ENCODE peak calls at places on chromosomes 13 and 19, in ten cellular contexts. One of them, this sample, is unnamed.

GRCh38 chr13:35228536-35228935 is 248.0 kb downstream of the MAB21L1 start:
- DNase-seq in dorsolateral prefrontal cortex: no peak
- DNase-seq in HL-60: no peak
- DNase-seq in endothelial cell of umbilical vein: no peak
- DNase-seq in lung: no peak
- DNase-seq in WTC11: no peak
- DNase-seq in lower leg skin: no peak
- DNase-seq in tibial nerve: no peak
- DNase-seq in breast epithelium: no peak
- DNase-seq in left lung: no peak
- DNase-seq in this sample: no peak

GRCh38 chr19:1110809-1111640 is 7.2 kb downstream of the GPX4 start:
- DNase-seq in dorsolateral prefrontal cortex: no peak
- DNase-seq in HL-60: no peak
- DNase-seq in endothelial cell of umbilical vein: no peak
- DNase-seq in lung: no peak
- DNase-seq in WTC11: no peak
- DNase-seq in lower leg skin: no peak
- DNase-seq in tibial nerve: no peak
- DNase-seq in breast epithelium: no peak
- DNase-seq in left lung: no peak
- DNase-seq in this sample: no peak

GRCh38 chr13:108734676-108735075 is 105.3 kb downstream of the MYO16 start:
- DNase-seq in dorsolateral prefrontal cortex: no peak
- DNase-seq in HL-60: no peak
- DNase-seq in endothelial cell of umbilical vein: no peak
- DNase-seq in lung: no peak
- DNase-seq in WTC11: peak
- DNase-seq in lower leg skin: no peak
- DNase-seq in tibial nerve: no peak
- DNase-seq in breast epithelium: no peak
- DNase-seq in left lung: no peak
- DNase-seq in this sample: no peak

GRCh38 chr13:110422913-110423688 is 116.0 kb downstream of the COL4A2 start:
- DNase-seq in dorsolateral prefrontal cortex: no peak
- DNase-seq in HL-60: no peak
- DNase-seq in endothelial cell of umbilical vein: peak
- DNase-seq in lung: no peak
- DNase-seq in WTC11: no peak
- DNase-seq in lower leg skin: peak
- DNase-seq in tibial nerve: no peak
- DNase-seq in breast epithelium: no peak
- DNase-seq in left lung: no peak
- DNase-seq in this sample: no peak

GRCh38 chr13:99657848-99658265 is 156.6 kb downstream of the TM9SF2 start:
- DNase-seq in dorsolateral prefrontal cortex: no peak
- DNase-seq in HL-60: no peak
- DNase-seq in endothelial cell of umbilical vein: peak
- DNase-seq in lung: no peak
- DNase-seq in WTC11: peak
- DNase-seq in lower leg skin: peak
- DNase-seq in tibial nerve: no peak
- DNase-seq in breast epithelium: no peak
- DNase-seq in left lung: no peak
- DNase-seq in this sample: peak

GRCh38 chr13:90447735-90448103 is 899.8 kb upstream of the MIR17HG start:
- DNase-seq in dorsolateral prefrontal cortex: no peak
- DNase-seq in HL-60: no peak
- DNase-seq in endothelial cell of umbilical vein: peak
- DNase-seq in lung: no peak
- DNase-seq in WTC11: no peak
- DNase-seq in lower leg skin: no peak
- DNase-seq in tibial nerve: no peak
- DNase-seq in breast epithelium: no peak
- DNase-seq in left lung: no peak
- DNase-seq in this sample: no peak

GRCh38 chr13:90105881-90106496 is 1241.5 kb upstream of the MIR17HG start:
- DNase-seq in dorsolateral prefrontal cortex: no peak
- DNase-seq in HL-60: no peak
- DNase-seq in endothelial cell of umbilical vein: no peak
- DNase-seq in lung: no peak
- DNase-seq in WTC11: no peak
- DNase-seq in lower leg skin: no peak
- DNase-seq in tibial nerve: no peak
- DNase-seq in breast epithelium: no peak
- DNase-seq in left lung: no peak
- DNase-seq in this sample: no peak

GRCh38 chr13:75415720-75416119 is 66.2 kb downstream of the TBC1D4 start:
- DNase-seq in dorsolateral prefrontal cortex: no peak
- DNase-seq in HL-60: peak
- DNase-seq in endothelial cell of umbilical vein: peak
- DNase-seq in lung: no peak
- DNase-seq in WTC11: no peak
- DNase-seq in lower leg skin: no peak
- DNase-seq in tibial nerve: no peak
- DNase-seq in breast epithelium: no peak
- DNase-seq in left lung: no peak
- DNase-seq in this sample: no peak

GRCh38 chr13:84455143-84455905 is 573.0 kb upstream of the SLITRK1 start:
- DNase-seq in dorsolateral prefrontal cortex: no peak
- DNase-seq in HL-60: no peak
- DNase-seq in endothelial cell of umbilical vein: no peak
- DNase-seq in lung: no peak
- DNase-seq in WTC11: no peak
- DNase-seq in lower leg skin: no peak
- DNase-seq in tibial nerve: no peak
- DNase-seq in breast epithelium: no peak
- DNase-seq in left lung: no peak
- DNase-seq in this sample: no peak
- TF ChIP-seq CTCF in dorsolateral prefrontal cortex: no peak
- TF ChIP-seq CTCF in HL-60: no peak
- TF ChIP-seq CTCF in endothelial cell of umbilical vein: no peak
- TF ChIP-seq CTCF in lung: no peak
- TF ChIP-seq CTCF in WTC11: peak
- TF ChIP-seq CTCF in lower leg skin: no peak
- TF ChIP-seq CTCF in tibial nerve: no peak
- TF ChIP-seq CTCF in breast epithelium: no peak
- TF ChIP-seq CTCF in left lung: no peak
- TF ChIP-seq CTCF in this sample: no peak

DNA sequence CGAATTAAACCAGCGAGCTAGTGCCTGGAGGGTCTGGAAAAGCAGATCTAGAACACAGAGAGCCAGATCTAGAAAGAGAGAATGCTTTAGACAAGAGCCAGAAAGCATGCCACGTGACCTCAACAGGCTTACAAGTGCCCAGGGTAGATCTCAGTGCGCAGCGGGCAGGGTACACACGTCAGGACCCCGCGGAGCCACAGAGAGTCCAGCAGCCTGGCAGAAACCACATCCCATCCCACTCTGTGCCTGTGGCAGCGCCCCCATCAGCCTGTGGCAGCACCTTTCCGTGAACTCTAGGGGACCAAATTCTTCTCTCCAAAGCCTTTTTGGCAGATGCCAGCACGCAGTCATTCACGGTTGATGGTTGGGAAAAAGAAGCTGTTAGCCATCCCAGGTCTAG is 5.9 kb downstream of the ARHGEF1 start:
- DNase-seq in dorsolateral prefrontal cortex: no peak
- DNase-seq in HL-60: no peak
- DNase-seq in endothelial cell of umbilical vein: no peak
- DNase-seq in lung: no peak
- DNase-seq in WTC11: no peak
- DNase-seq in lower leg skin: no peak
- DNase-seq in tibial nerve: no peak
- DNase-seq in breast epithelium: no peak
- DNase-seq in left lung: no peak
- DNase-seq in this sample: no peak
- TF ChIP-seq CTCF in dorsolateral prefrontal cortex: no peak
- TF ChIP-seq CTCF in HL-60: no peak
- TF ChIP-seq CTCF in endothelial cell of umbilical vein: no peak
- TF ChIP-seq CTCF in lung: no peak
- TF ChIP-seq CTCF in WTC11: no peak
- TF ChIP-seq CTCF in lower leg skin: no peak
- TF ChIP-seq CTCF in tibial nerve: no peak
- TF ChIP-seq CTCF in breast epithelium: no peak
- TF ChIP-seq CTCF in left lung: no peak
- TF ChIP-seq CTCF in this sample: no peak

GRCh38 chr13:102399791-102400618 is 1.8 kb downstream of the FGF14 start:
- DNase-seq in dorsolateral prefrontal cortex: no peak
- DNase-seq in HL-60: no peak
- DNase-seq in endothelial cell of umbilical vein: no peak
- DNase-seq in lung: no peak
- DNase-seq in WTC11: peak
- DNase-seq in lower leg skin: peak
- DNase-seq in tibial nerve: no peak
- DNase-seq in breast epithelium: no peak
- DNase-seq in left lung: no peak
- DNase-seq in this sample: peak
- TF ChIP-seq CTCF in dorsolateral prefrontal cortex: peak
- TF ChIP-seq CTCF in HL-60: no peak
- TF ChIP-seq CTCF in endothelial cell of umbilical vein: no peak
- TF ChIP-seq CTCF in lung: no peak
- TF ChIP-seq CTCF in WTC11: no peak
- TF ChIP-seq CTCF in lower leg skin: no peak
- TF ChIP-seq CTCF in tibial nerve: no peak
- TF ChIP-seq CTCF in breast epithelium: no peak
- TF ChIP-seq CTCF in left lung: no peak
- TF ChIP-seq CTCF in this sample: no peak

GRCh38 chr13:93652942-93653341 is 426.3 kb downstream of the GPC6 start:
- DNase-seq in dorsolateral prefrontal cortex: no peak
- DNase-seq in HL-60: no peak
- DNase-seq in endothelial cell of umbilical vein: no peak
- DNase-seq in lung: no peak
- DNase-seq in WTC11: no peak
- DNase-seq in lower leg skin: no peak
- DNase-seq in tibial nerve: no peak
- DNase-seq in breast epithelium: no peak
- DNase-seq in left lung: no peak
- DNase-seq in this sample: no peak
- TF ChIP-seq CTCF in dorsolateral prefrontal cortex: no peak
- TF ChIP-seq CTCF in HL-60: no peak
- TF ChIP-seq CTCF in endothelial cell of umbilical vein: no peak
- TF ChIP-seq CTCF in lung: no peak
- TF ChIP-seq CTCF in WTC11: no peak
- TF ChIP-seq CTCF in lower leg skin: no peak
- TF ChIP-seq CTCF in tibial nerve: no peak
- TF ChIP-seq CTCF in breast epithelium: no peak
- TF ChIP-seq CTCF in left lung: no peak
- TF ChIP-seq CTCF in this sample: no peak

GRCh38 chr19:33998739-33999345 is 173.5 kb upstream of the LSM14A start:
- DNase-seq in dorsolateral prefrontal cortex: no peak
- DNase-seq in HL-60: no peak
- DNase-seq in endothelial cell of umbilical vein: peak
- DNase-seq in lung: no peak
- DNase-seq in WTC11: no peak
- DNase-seq in lower leg skin: no peak
- DNase-seq in tibial nerve: no peak
- DNase-seq in breast epithelium: no peak
- DNase-seq in left lung: no peak
- DNase-seq in this sample: no peak

GRCh38 chr19:33998302-33998701 is 174.0 kb upstream of the LSM14A start:
- DNase-seq in dorsolateral prefrontal cortex: no peak
- DNase-seq in HL-60: no peak
- DNase-seq in endothelial cell of umbilical vein: peak
- DNase-seq in lung: no peak
- DNase-seq in WTC11: no peak
- DNase-seq in lower leg skin: no peak
- DNase-seq in tibial nerve: no peak
- DNase-seq in breast epithelium: no peak
- DNase-seq in left lung: no peak
- DNase-seq in this sample: no peak

GRCh38 chr19:33997690-33998089 is 174.6 kb upstream of the LSM14A start:
- DNase-seq in dorsolateral prefrontal cortex: no peak
- DNase-seq in HL-60: no peak
- DNase-seq in endothelial cell of umbilical vein: peak
- DNase-seq in lung: no peak
- DNase-seq in WTC11: no peak
- DNase-seq in lower leg skin: no peak
- DNase-seq in tibial nerve: no peak
- DNase-seq in breast epithelium: no peak
- DNase-seq in left lung: no peak
- DNase-seq in this sample: no peak
- TF ChIP-seq CTCF in dorsolateral prefrontal cortex: no peak
- TF ChIP-seq CTCF in HL-60: no peak
- TF ChIP-seq CTCF in endothelial cell of umbilical vein: no peak
- TF ChIP-seq CTCF in lung: no peak
- TF ChIP-seq CTCF in WTC11: no peak
- TF ChIP-seq CTCF in lower leg skin: no peak
- TF ChIP-seq CTCF in tibial nerve: no peak
- TF ChIP-seq CTCF in breast epithelium: no peak
- TF ChIP-seq CTCF in left lung: no peak
- TF ChIP-seq CTCF in this sample: no peak

GRCh38 chr19:33376931-33377557 is 3.5 kb downstream of the CEBPG start:
- DNase-seq in dorsolateral prefrontal cortex: no peak
- DNase-seq in HL-60: no peak
- DNase-seq in endothelial cell of umbilical vein: peak
- DNase-seq in lung: no peak
- DNase-seq in WTC11: no peak
- DNase-seq in lower leg skin: peak
- DNase-seq in tibial nerve: no peak
- DNase-seq in breast epithelium: no peak
- DNase-seq in left lung: no peak
- DNase-seq in this sample: no peak
- TF ChIP-seq CTCF in dorsolateral prefrontal cortex: no peak
- TF ChIP-seq CTCF in HL-60: no peak
- TF ChIP-seq CTCF in endothelial cell of umbilical vein: no peak
- TF ChIP-seq CTCF in lung: no peak
- TF ChIP-seq CTCF in WTC11: no peak
- TF ChIP-seq CTCF in lower leg skin: no peak
- TF ChIP-seq CTCF in tibial nerve: no peak
- TF ChIP-seq CTCF in breast epithelium: no peak
- TF ChIP-seq CTCF in left lung: no peak
- TF ChIP-seq CTCF in this sample: no peak

GRCh38 chr19:19562665-19563347 is 24.7 kb downstream of the CILP2 start:
- DNase-seq in dorsolateral prefrontal cortex: no peak
- DNase-seq in HL-60: no peak
- DNase-seq in endothelial cell of umbilical vein: no peak
- DNase-seq in lung: no peak
- DNase-seq in WTC11: no peak
- DNase-seq in lower leg skin: peak
- DNase-seq in tibial nerve: no peak
- DNase-seq in breast epithelium: no peak
- DNase-seq in left lung: no peak
- DNase-seq in this sample: no peak
- TF ChIP-seq CTCF in dorsolateral prefrontal cortex: no peak
- TF ChIP-seq CTCF in HL-60: no peak
- TF ChIP-seq CTCF in endothelial cell of umbilical vein: no peak
- TF ChIP-seq CTCF in lung: no peak
- TF ChIP-seq CTCF in WTC11: no peak
- TF ChIP-seq CTCF in lower leg skin: no peak
- TF ChIP-seq CTCF in tibial nerve: no peak
- TF ChIP-seq CTCF in breast epithelium: no peak
- TF ChIP-seq CTCF in left lung: no peak
- TF ChIP-seq CTCF in this sample: no peak

GRCh38 chr13:113405481-113406300 is 41.8 kb upstream of the GRTP1 start:
- DNase-seq in dorsolateral prefrontal cortex: no peak
- DNase-seq in HL-60: no peak
- DNase-seq in endothelial cell of umbilical vein: no peak
- DNase-seq in lung: no peak
- DNase-seq in WTC11: no peak
- DNase-seq in lower leg skin: peak
- DNase-seq in tibial nerve: peak
- DNase-seq in breast epithelium: no peak
- DNase-seq in left lung: no peak
- DNase-seq in this sample: no peak
- TF ChIP-seq CTCF in dorsolateral prefrontal cortex: no peak
- TF ChIP-seq CTCF in HL-60: no peak
- TF ChIP-seq CTCF in endothelial cell of umbilical vein: no peak
- TF ChIP-seq CTCF in lung: no peak
- TF ChIP-seq CTCF in WTC11: no peak
- TF ChIP-seq CTCF in lower leg skin: no peak
- TF ChIP-seq CTCF in tibial nerve: no peak
- TF ChIP-seq CTCF in breast epithelium: no peak
- TF ChIP-seq CTCF in left lung: no peak
- TF ChIP-seq CTCF in this sample: no peak